ENCODE peak calls at places on chromosomes 12 and 14, in nine cellular contexts. U is A172, J is left cardiac atrium, I is glutamatergic neuron, D is thyroid gland, H is HT-29, F is neural progenitor cell, A is retina, X is hypothalamus. O is an unnamed sample.

GRCh38 chr14:58731465-58732330 is 93.9 kb downstream of the DACT1 start:
- DNase-seq in J (no peak), I (no peak), H (peak), U (peak), A (no peak), F (no peak), X (no peak), D (no peak), O (no peak)

GRCh38 chr12:65278576-65279386 is at the start of gene MSRB3:
- DNase-seq in X (peak), H (no peak), F (peak), D (peak), J (peak), U (peak), I (peak), A (peak), O (peak)

GRCh38 chr12:68960162-68960501 is 27.2 kb upstream of the CPM start:
- DNase-seq in I (no peak), U (no peak), J (no peak), X (no peak), D (no peak), F (no peak), A (no peak), H (no peak), O (no peak)

GRCh38 chr14:98906123-98906995 is 365.6 kb downstream of the BCL11B start:
- DNase-seq in A (peak), F (peak), J (no peak), H (peak), X (no peak), U (no peak), I (no peak), D (peak), O (no peak)

GRCh38 chr14:57212919-57213318 is 55.8 kb downstream of the EXOC5 start:
- DNase-seq in D (no peak), I (no peak), H (no peak), U (no peak), A (no peak), J (no peak), X (no peak), F (no peak), O (no peak)

GRCh38 chr12:68359669-68360068 is 27.5 kb upstream of the MDM1 start:
- DNase-seq in J (no peak), X (no peak), A (no peak), H (no peak), D (no peak), F (no peak), I (no peak), U (no peak), O (no peak)

GRCh38 chr14:50865677-50866076 is 6.2 kb upstream of the ABHD12B start:
- DNase-seq in J (no peak), F (no peak), A (no peak), X (no peak), D (no peak), U (no peak), I (no peak), H (no peak), O (no peak)

GRCh38 chr14:67191768-67192290 is 2.6 kb downstream of the GARIN2 start:
- DNase-seq in U (no peak), J (no peak), F (no peak), H (no peak), X (no peak), D (no peak), A (no peak), I (no peak), O (no peak)

GRCh38 chr12:65540140-65540539 is 261.7 kb downstream of the MSRB3 start:
- DNase-seq in X (no peak), A (no peak), H (peak), U (peak), I (no peak), F (no peak), D (no peak), J (no peak), O (no peak)

GRCh38 chr12:24820872-24821271 is 128.0 kb downstream of the BCAT1 start:
- DNase-seq in U (no peak), X (no peak), D (no peak), A (no peak), I (no peak), H (no peak), J (no peak), F (no peak), O (no peak)

GRCh38 chr12:57461326-57461903 is 1.8 kb downstream of the GLI1 start:
- DNase-seq in A (no peak), X (peak), J (peak), D (peak), U (peak), F (peak), H (peak), I (peak), O (peak)

GRCh38 chr12:113591480-113591971 is 119.9 kb upstream of the LHX5 start:
- DNase-seq in A (peak), I (peak), H (no peak), F (peak), X (peak), J (peak), D (peak), U (no peak), O (peak)

GRCh38 chr12:28253175-28253641 is 63.0 kb downstream of the CCDC91 start:
- DNase-seq in H (no peak), I (no peak), J (no peak), A (no peak), D (no peak), U (no peak), F (no peak), X (no peak), O (no peak)

GRCh38 chr12:57089259-57090245 is 638 bp downstream of the NAB2 start:
- DNase-seq in I (peak), X (peak), D (peak), F (peak), J (peak), U (peak), A (peak), H (peak), O (peak)

GRCh38 chr12:30533518-30533917 is 162.2 kb downstream of the IPO8 start:
- DNase-seq in F (no peak), I (no peak), H (no peak), X (no peak), U (no peak), A (no peak), D (no peak), J (no peak), O (no peak)

GRCh38 chr12:56720696-56721615 is 4.1 kb downstream of the NACA start:
- DNase-seq in F (no peak), I (no peak), H (no peak), A (no peak), U (no peak), D (no peak), X (no peak), J (no peak), O (no peak)

GRCh38 chr12:109604902-109605536 is 31.4 kb downstream of the MVK start:
- DNase-seq in X (no peak), D (no peak), J (no peak), A (no peak), H (no peak), F (peak), I (no peak), U (no peak), O (peak)

GRCh38 chr12:50647479-50647878 is 116.4 kb upstream of the ATF1 start:
- DNase-seq in D (no peak), U (no peak), I (no peak), J (no peak), F (no peak), A (no peak), H (no peak), X (no peak), O (no peak)

GRCh38 chr14:52298795-52299194 is 15.3 kb upstream of the PTGER2 start:
- DNase-seq in U (no peak), I (no peak), F (no peak), X (no peak), J (no peak), A (no peak), H (no peak), D (no peak), O (no peak)

GRCh38 chr14:31692376-31692781 is 131.2 kb downstream of the NUBPL start:
- DNase-seq in A (no peak), I (no peak), U (no peak), F (no peak), H (no peak), D (no peak), J (no peak), X (no peak), O (peak)

GRCh38 chr12:52037248-52037861 is 13.9 kb upstream of the NR4A1 start:
- DNase-seq in F (peak), H (no peak), J (peak), D (peak), A (peak), I (peak), U (no peak), X (peak), O (peak)

GRCh38 chr12:120115692-120116442 is 686 bp downstream of the RAB35 start:
- DNase-seq in X (no peak), J (peak), H (peak), F (no peak), U (peak), I (peak), A (peak), D (peak), O (no peak)

GRCh38 chr12:82923935-82924334 is 237.2 kb downstream of the TMTC2 start:
- DNase-seq in H (no peak), U (no peak), F (no peak), X (no peak), J (no peak), D (no peak), A (no peak), I (no peak), O (no peak)

GRCh38 chr12:104825408-104825807 is 132.7 kb downstream of the SLC41A2 start:
- DNase-seq in X (no peak), U (no peak), A (no peak), F (peak), H (no peak), I (no peak), D (no peak), J (no peak), O (no peak)

GRCh38 chr14:101174980-101175606 is 271.6 kb upstream of the RTL1 start:
- DNase-seq in U (no peak), D (peak), J (no peak), I (no peak), A (no peak), F (no peak), H (no peak), X (no peak), O (no peak)

GRCh38 chr14:47675239-47675488 is 241 bp downstream of the MDGA2 start:
- DNase-seq in A (no peak), U (no peak), J (no peak), X (no peak), I (no peak), H (no peak), F (peak), D (no peak), O (no peak)

GRCh38 chr14:99136047-99136400 is 136.0 kb downstream of the BCL11B start:
- DNase-seq in X (no peak), I (no peak), J (no peak), F (no peak), U (no peak), D (no peak), A (no peak), H (no peak), O (no peak)

GRCh38 chr12:1205512-1206060 is 214.6 kb downstream of the ERC1 start:
- DNase-seq in F (no peak), U (no peak), A (no peak), D (no peak), I (no peak), X (no peak), J (no peak), H (no peak), O (no peak)

GRCh38 chr12:15834575-15834974 is 45.4 kb upstream of the EPS8 start:
- DNase-seq in I (no peak), X (no peak), J (no peak), D (no peak), A (no peak), H (no peak), U (no peak), F (no peak), O (no peak)

GRCh38 chr12:103928736-103929050 is 1.5 kb upstream of the HSP90B1 start:
- DNase-seq in J (peak), D (peak), F (no peak), H (no peak), U (no peak), X (peak), I (no peak), A (no peak), O (no peak)

GRCh38 chr12:29831173-29831572 is 47.4 kb upstream of the TMTC1 start:
- DNase-seq in J (no peak), F (no peak), D (no peak), H (no peak), U (no peak), A (no peak), I (no peak), X (no peak), O (no peak)

GRCh38 chr14:54699087-54699530 is 132.2 kb downstream of the SAMD4A start:
- DNase-seq in F (no peak), X (no peak), I (no peak), H (no peak), J (no peak), A (no peak), U (no peak), D (peak), O (no peak)

GRCh38 chr12:105562727-105563072 is 232.2 kb downstream of the C12orf75 start:
- DNase-seq in U (no peak), F (no peak), X (no peak), D (no peak), A (no peak), H (no peak), I (no peak), J (no peak), O (no peak)

GRCh38 chr12:96399919-96400630 is at the start of gene CDK17:
- DNase-seq in I (peak), F (peak), U (peak), X (peak), J (peak), D (peak), A (peak), H (peak), O (peak)

GRCh38 chr14:85533821-85534271 is 3.9 kb downstream of the FLRT2 start:
- DNase-seq in I (peak), F (no peak), U (no peak), H (no peak), D (peak), A (peak), J (peak), X (no peak), O (peak)

GRCh38 chr12:26124491-26125450 is at the start of gene BHLHE41:
- DNase-seq in U (no peak), X (peak), F (peak), A (peak), J (peak), D (peak), I (peak), H (peak), O (peak)